ENCODE peak calls at places on chromosomes 12 and 14, in six cellular contexts. B is suprapubic skin, U is transverse colon, F is GM23338, W is breast epithelium, T is HCT116. R is an unnamed sample.

GRCh38 chr14:47186491-47186890 is 488.9 kb downstream of the MDGA2 start:
- DNase-seq in B (no peak), U (no peak), F (no peak), W (no peak), T (no peak), R (no peak)

GRCh38 chr14:51593397-51593796 is 58.3 kb upstream of the FRMD6 start:
- DNase-seq in B (no peak), U (no peak), F (no peak), W (no peak), T (no peak), R (no peak)

GRCh38 chr12:89319111-89319510 is 33.2 kb downstream of the DUSP6 start:
- DNase-seq in B (no peak), U (no peak), F (no peak), W (no peak), T (no peak), R (no peak)

GRCh38 chr12:116366824-116367223 is 89.3 kb upstream of the MED13L start:
- DNase-seq in B (no peak), U (no peak), F (no peak), W (no peak), T (no peak), R (peak)

GRCh38 chr12:32877670-32878459 is 18.7 kb downstream of the PKP2 start:
- DNase-seq in B (peak), U (no peak), F (no peak), W (no peak), T (no peak), R (no peak)

GRCh38 chr12:51759175-51759574 is 89.3 kb downstream of the FIGNL2 start:
- DNase-seq in B (no peak), U (no peak), F (no peak), W (no peak), T (no peak), R (no peak)

GRCh38 chr12:115506822-115507629 is 770.5 kb downstream of the MED13L start:
- DNase-seq in B (no peak), U (peak), F (peak), W (no peak), T (no peak), R (no peak)

GRCh38 chr12:28040251-28040650 is 67.7 kb upstream of the PTHLH start:
- DNase-seq in B (no peak), U (no peak), F (no peak), W (no peak), T (no peak), R (no peak)

GRCh38 chr12:41701943-41702601 is 442.6 kb downstream of the GXYLT1 start:
- DNase-seq in B (no peak), U (no peak), F (no peak), W (no peak), T (no peak), R (no peak)

GRCh38 chr14:104827173-104828055 is 26.5 kb downstream of the ZBTB42 start:
- DNase-seq in B (no peak), U (peak), F (peak), W (peak), T (peak), R (peak)

GRCh38 chr12:57891639-57892228 is 45.2 kb upstream of the CTDSP2 start:
- DNase-seq in B (no peak), U (no peak), F (no peak), W (no peak), T (no peak), R (no peak)

GRCh38 chr12:104357431-104357952 is 54.0 kb downstream of the EID3 start:
- DNase-seq in B (no peak), U (no peak), F (no peak), W (no peak), T (no peak), R (no peak)

GRCh38 chr12:51270847-51271518 is 768 bp upstream of the SMAGP start:
- DNase-seq in B (peak), U (no peak), F (no peak), W (no peak), T (peak), R (no peak)

GRCh38 chr12:65685514-65685913 is 138.8 kb upstream of the HMGA2 start:
- DNase-seq in B (no peak), U (no peak), F (peak), W (no peak), T (peak), R (no peak)

GRCh38 chr12:117889098-117889497 is 79.7 kb downstream of the KSR2 start:
- DNase-seq in B (no peak), U (no peak), F (no peak), W (no peak), T (no peak), R (no peak)

GRCh38 chr14:68967459-68967940 is 11.6 kb downstream of the ACTN1 start:
- DNase-seq in B (no peak), U (no peak), F (no peak), W (no peak), T (no peak), R (peak)

GRCh38 chr14:94306047-94306978 is 13.2 kb upstream of the SERPINA10 start:
- DNase-seq in B (no peak), U (no peak), F (no peak), W (no peak), T (no peak), R (no peak)

GRCh38 chr12:48768147-48768546 is 20.7 kb downstream of the ADCY6 start:
- DNase-seq in B (no peak), U (no peak), F (peak), W (no peak), T (no peak), R (no peak)

GRCh38 chr12:12741705-12742104 is 24.5 kb downstream of the CDKN1B start:
- DNase-seq in B (no peak), U (no peak), F (no peak), W (no peak), T (no peak), R (no peak)

GRCh38 chr14:89296281-89296745 is 120.7 kb downstream of the FOXN3 start:
- DNase-seq in B (no peak), U (no peak), F (peak), W (no peak), T (no peak), R (no peak)
- TF ChIP-seq POLR2AphosphoS5 in B (no peak), U (no peak), F (no peak), W (no peak), T (no peak), R (no peak)

GRCh38 chr12:97941686-97942354 is 479.2 kb downstream of the RMST start:
- DNase-seq in B (no peak), U (no peak), F (no peak), W (no peak), T (no peak), R (no peak)

GRCh38 chr12:97940629-97941028 is 478.0 kb downstream of the RMST start:
- DNase-seq in B (no peak), U (no peak), F (peak), W (no peak), T (no peak), R (no peak)

GRCh38 chr12:97944576-97944975 is 482.0 kb downstream of the RMST start:
- DNase-seq in B (no peak), U (no peak), F (no peak), W (no peak), T (no peak), R (no peak)

GRCh38 chr12:97940105-97940504 is 477.5 kb downstream of the RMST start:
- DNase-seq in B (no peak), U (no peak), F (no peak), W (no peak), T (no peak), R (no peak)

DNA sequence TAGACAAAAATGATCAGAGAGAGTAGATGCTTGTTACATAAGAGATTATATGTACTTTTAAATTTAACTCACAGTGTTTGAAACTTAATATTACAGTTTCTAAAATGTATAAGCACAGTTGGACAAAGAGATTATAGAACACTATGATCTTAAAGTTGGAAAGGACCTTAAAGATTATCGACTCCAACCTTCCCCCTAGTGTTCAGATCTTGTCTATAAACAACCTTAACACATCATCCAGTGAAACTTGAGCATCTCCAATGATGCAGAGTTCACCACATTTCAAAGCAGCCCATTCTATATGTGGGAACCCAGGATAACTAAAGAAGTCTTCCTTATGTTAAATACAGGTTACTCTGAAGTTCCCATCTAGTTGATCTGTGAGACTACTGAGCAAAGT is 480.8 kb downstream of the RMST start:
- DNase-seq in B (no peak), U (no peak), F (peak), W (no peak), T (no peak), R (no peak)
- TF ChIP-seq CTCF in B (no peak), U (no peak), F (peak), W (peak), T (no peak), R (no peak)

GRCh38 chr12:132397934-132398385 is 68.6 kb upstream of the GALNT9 start:
- DNase-seq in B (peak), U (no peak), F (no peak), W (no peak), T (no peak), R (peak)
- TF ChIP-seq POLR2AphosphoS5 in B (no peak), U (no peak), F (no peak), W (no peak), T (no peak), R (no peak)

GRCh38 chr14:106286697-106287290 is 760.4 kb downstream of the TMEM121 start:
- DNase-seq in B (no peak), U (no peak), F (peak), W (no peak), T (no peak), R (no peak)
- TF ChIP-seq CTCF in B (no peak), U (no peak), F (peak), W (no peak), T (no peak), R (peak)

GRCh38 chr12:90897316-90897715 is 57.7 kb downstream of the CCER1 start:
- DNase-seq in B (no peak), U (no peak), F (no peak), W (no peak), T (no peak), R (no peak)

GRCh38 chr12:90899456-90900182 is 55.4 kb downstream of the CCER1 start:
- DNase-seq in B (no peak), U (no peak), F (no peak), W (no peak), T (no peak), R (no peak)

GRCh38 chr12:90897981-90898380 is 57.0 kb downstream of the CCER1 start:
- DNase-seq in B (no peak), U (no peak), F (no peak), W (no peak), T (no peak), R (no peak)

GRCh38 chr12:90896164-90896563 is 58.8 kb downstream of the CCER1 start:
- DNase-seq in B (no peak), U (no peak), F (no peak), W (no peak), T (peak), R (no peak)
- TF ChIP-seq POLR2AphosphoS5 in B (no peak), U (no peak), F (no peak), W (no peak), T (no peak), R (no peak)

DNA sequence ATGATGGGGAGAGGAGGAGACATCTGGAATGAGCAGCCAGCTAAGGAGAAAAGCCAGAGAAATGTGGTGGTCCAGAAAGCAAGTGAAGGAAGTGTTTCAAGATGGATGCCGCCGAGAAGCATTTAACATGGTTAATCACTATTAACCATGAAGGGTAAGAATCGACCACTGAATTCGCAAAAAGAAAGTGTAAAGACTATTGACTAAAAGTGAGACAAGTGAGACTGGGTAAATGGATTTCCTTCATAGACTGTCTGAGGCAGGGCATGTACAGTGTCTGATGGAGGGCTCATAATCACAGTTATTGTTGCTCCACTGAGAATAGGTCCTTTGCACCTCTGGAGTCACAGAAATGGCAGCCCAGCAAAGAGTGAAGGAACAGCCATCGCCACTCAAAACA is 25.3 kb upstream of the CLMN start:
- DNase-seq in B (no peak), U (no peak), F (no peak), W (no peak), T (no peak), R (no peak)
- TF ChIP-seq CTCF in B (no peak), U (no peak), F (no peak), W (no peak), T (no peak), R (no peak)

GRCh38 chr14:99581371-99581770 is 22.6 kb downstream of the CCDC85C start:
- DNase-seq in B (no peak), U (no peak), F (no peak), W (no peak), T (no peak), R (no peak)

GRCh38 chr14:99579077-99579836 is 24.8 kb downstream of the CCDC85C start:
- DNase-seq in B (no peak), U (peak), F (no peak), W (peak), T (no peak), R (no peak)

GRCh38 chr14:99581960-99582359 is 22.0 kb downstream of the CCDC85C start:
- DNase-seq in B (no peak), U (no peak), F (no peak), W (no peak), T (no peak), R (no peak)

GRCh38 chr14:99578541-99579044 is 25.4 kb downstream of the CCDC85C start:
- DNase-seq in B (no peak), U (peak), F (no peak), W (no peak), T (no peak), R (no peak)

DNA sequence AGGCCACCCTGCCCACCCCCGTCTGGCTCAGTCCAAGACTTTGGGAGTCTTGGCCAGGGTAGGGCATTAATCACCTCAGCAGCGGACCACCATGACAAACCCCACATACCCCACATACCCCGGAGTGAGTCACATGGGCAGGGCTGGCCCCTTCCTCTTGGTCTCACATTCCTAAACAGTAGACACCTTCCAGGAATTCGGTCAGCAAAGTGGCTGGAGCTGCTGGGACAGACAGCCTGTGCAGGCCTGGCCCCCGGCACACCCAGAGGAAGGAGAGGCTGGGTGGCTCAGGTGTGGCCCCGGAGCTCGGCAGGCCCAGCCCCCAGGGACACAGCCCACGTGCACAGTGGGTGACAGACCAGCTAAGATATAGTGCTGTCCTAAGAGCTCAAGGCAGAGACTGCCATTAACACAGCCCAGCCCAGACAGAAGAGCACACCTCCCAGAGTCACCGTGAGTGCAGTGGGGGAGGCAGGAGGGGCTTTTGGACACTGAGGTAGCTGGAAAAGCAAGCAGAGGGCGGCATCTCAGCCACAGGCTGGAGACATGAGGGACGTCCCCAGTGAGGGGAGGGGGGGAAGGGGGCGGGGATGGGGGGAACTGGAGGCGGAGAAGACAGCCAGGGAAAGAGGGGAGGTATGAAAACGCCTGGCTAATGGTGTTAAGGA is 24.0 kb downstream of the CCDC85C start:
- DNase-seq in B (no peak), U (peak), F (peak), W (no peak), T (peak), R (no peak)
- TF ChIP-seq POLR2AphosphoS5 in B (no peak), U (peak), F (no peak), W (no peak), T (peak), R (no peak)

GRCh38 chr12:18171571-18171970 is 81.6 kb upstream of the RERGL start:
- DNase-seq in B (no peak), U (no peak), F (no peak), W (no peak), T (no peak), R (no peak)
- TF ChIP-seq CTCF in B (no peak), U (no peak), F (no peak), W (no peak), T (no peak), R (no peak)

R was measured in spleen.